ENCODE peak calls at places on chromosomes 16 and 17, in ten cellular contexts. Y, L, Z, E, X, R, M, O, I and T are unnamed samples.

GRCh38 chr16:19898924-19899604 is 14.4 kb upstream of the GPRC5B start:
- DNase-seq in Z (no peak), L (no peak), Y (peak), E (peak), M (peak), X (no peak), I (no peak), R (no peak), O (peak), T (no peak)

GRCh38 chr16:76729525-76729924 is 452.3 kb downstream of the CNTNAP4 start:
- DNase-seq in Z (no peak), M (no peak), Y (no peak), I (no peak), R (no peak), X (no peak), E (no peak), O (no peak), L (no peak), T (no peak)

GRCh38 chr17:32516940-32517711 is 30.3 kb downstream of the CDK5R1 start:
- DNase-seq in M (no peak), I (no peak), R (no peak), Y (no peak), X (no peak), Z (no peak), E (no peak), O (no peak), L (no peak), T (no peak)

GRCh38 chr17:9371019-9371418 is 204.6 kb downstream of the STX8 start:
- DNase-seq in I (no peak), Z (no peak), E (no peak), X (no peak), R (no peak), O (peak), M (peak), Y (peak), L (no peak), T (no peak)

GRCh38 chr16:69855587-69855986 is 93.5 kb downstream of the WWP2 start:
- DNase-seq in L (no peak), R (no peak), X (no peak), M (no peak), Z (no peak), Y (peak), O (peak), E (no peak), I (no peak), T (no peak)

GRCh38 chr16:74577882-74578366 is 29.0 kb downstream of the GLG1 start:
- DNase-seq in E (peak), R (no peak), L (no peak), M (peak), X (no peak), Z (no peak), I (no peak), O (peak), Y (no peak), T (no peak)

GRCh38 chr16:56600398-56600999 is 7.9 kb upstream of the MT2A start:
- DNase-seq in L (no peak), E (peak), X (no peak), Z (no peak), R (no peak), Y (peak), O (peak), M (peak), I (no peak), T (no peak)

GRCh38 chr17:40551091-40551873 is 14.0 kb downstream of the CCR7 start:
- DNase-seq in L (peak), I (no peak), Y (peak), E (peak), X (peak), Z (no peak), R (peak), O (peak), M (peak), T (no peak)

GRCh38 chr16:81174644-81175324 is 63.7 kb upstream of the BCO1 start:
- DNase-seq in Y (no peak), L (no peak), I (no peak), O (no peak), X (no peak), M (peak), Z (no peak), R (no peak), E (no peak), T (no peak)

GRCh38 chr17:28228109-28228840 is 90.7 kb upstream of the TMEM97 start:
- DNase-seq in E (peak), Y (peak), R (no peak), Z (no peak), L (no peak), X (no peak), M (no peak), I (no peak), O (peak), T (no peak)
- TF ChIP-seq CTCF in E (no peak), Y (peak), R (no peak), Z (no peak), L (peak), X (no peak), M (peak), I (no peak), O (no peak), T (no peak)

DNA sequence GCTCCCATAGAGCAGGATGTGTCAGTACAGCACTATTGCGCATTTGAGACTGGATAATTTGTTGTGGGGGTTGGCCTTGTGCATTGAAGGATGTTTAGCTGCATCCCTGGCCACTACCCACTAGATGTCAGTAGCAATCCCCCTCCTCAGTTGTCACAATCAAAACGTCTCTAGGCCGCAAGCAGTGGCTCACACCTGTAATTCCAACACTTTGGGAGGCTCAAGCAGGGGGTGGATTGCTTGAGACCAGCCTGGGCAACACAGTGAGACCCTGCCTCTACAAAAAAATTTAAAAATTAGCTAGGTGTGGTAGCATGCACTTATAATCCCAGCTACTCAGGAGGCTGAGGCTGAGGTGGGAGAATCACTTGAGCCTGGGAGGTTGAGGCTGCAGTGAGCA is 48.4 kb downstream of the CENPV start:
- DNase-seq in X (no peak), E (peak), R (no peak), O (peak), Z (no peak), I (no peak), L (no peak), M (peak), Y (peak), T (no peak)
- TF ChIP-seq CTCF in X (no peak), E (peak), R (peak), O (peak), Z (no peak), I (peak), L (peak), M (peak), Y (peak), T (peak)

GRCh38 chr17:49575524-49576120 is at the start of gene NXPH3:
- DNase-seq in R (peak), O (peak), I (peak), Y (peak), Z (no peak), L (peak), X (peak), E (peak), M (peak), T (no peak)
- TF ChIP-seq CTCF in R (no peak), O (no peak), I (peak), Y (peak), Z (peak), L (peak), X (peak), E (no peak), M (peak), T (peak)

GRCh38 chr16:84618428-84619102 is 687 bp upstream of the COTL1 start:
- DNase-seq in R (no peak), L (no peak), X (no peak), Y (peak), Z (no peak), M (peak), I (no peak), O (peak), E (peak), T (no peak)
- TF ChIP-seq CTCF in R (no peak), L (peak), X (no peak), Y (peak), Z (no peak), M (peak), I (no peak), O (no peak), E (no peak), T (no peak)

DNA sequence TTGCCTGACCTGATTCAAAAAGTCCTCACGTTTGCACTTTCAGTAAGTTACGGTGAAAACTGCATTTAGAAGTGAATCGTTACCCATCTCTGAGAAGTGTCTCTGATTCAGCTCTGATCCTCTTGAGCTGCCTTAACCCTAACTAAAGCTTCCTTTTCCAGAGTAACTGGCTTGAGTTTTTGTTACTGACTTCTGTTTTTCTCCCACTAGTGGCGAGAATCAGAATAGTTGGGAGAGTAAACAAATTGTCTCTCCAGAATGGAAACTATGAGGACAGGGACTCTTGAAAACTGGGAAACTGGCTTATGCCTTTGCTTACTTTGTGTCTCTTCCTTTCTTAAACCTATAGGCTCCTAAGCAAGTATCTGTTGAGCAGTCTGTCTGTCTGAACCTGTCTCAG is 31.3 kb upstream of the KPNB1 start:
- DNase-seq in E (peak), L (no peak), Z (no peak), X (no peak), I (no peak), Y (peak), M (peak), O (peak), R (no peak), T (no peak)
- TF ChIP-seq CTCF in E (peak), L (peak), Z (no peak), X (no peak), I (no peak), Y (peak), M (peak), O (peak), R (no peak), T (peak)

GRCh38 chr16:50887500-50887899 is 145.6 kb downstream of the CYLD start:
- DNase-seq in M (no peak), R (no peak), Y (no peak), X (no peak), Z (no peak), E (peak), O (no peak), L (no peak), I (no peak), T (no peak)

GRCh38 chr16:50881331-50881830 is 139.5 kb downstream of the CYLD start:
- DNase-seq in Y (peak), Z (no peak), L (no peak), M (no peak), I (no peak), E (no peak), R (no peak), O (no peak), X (no peak), T (no peak)

GRCh38 chr16:50881953-50882352 is 140.1 kb downstream of the CYLD start:
- DNase-seq in L (no peak), X (no peak), O (no peak), I (no peak), M (no peak), Z (no peak), R (no peak), E (no peak), Y (no peak), T (no peak)

GRCh38 chr16:50880926-50881325 is 139.0 kb downstream of the CYLD start:
- DNase-seq in I (no peak), L (no peak), R (no peak), O (no peak), Y (no peak), E (no peak), X (no peak), Z (no peak), M (no peak), T (no peak)

DNA sequence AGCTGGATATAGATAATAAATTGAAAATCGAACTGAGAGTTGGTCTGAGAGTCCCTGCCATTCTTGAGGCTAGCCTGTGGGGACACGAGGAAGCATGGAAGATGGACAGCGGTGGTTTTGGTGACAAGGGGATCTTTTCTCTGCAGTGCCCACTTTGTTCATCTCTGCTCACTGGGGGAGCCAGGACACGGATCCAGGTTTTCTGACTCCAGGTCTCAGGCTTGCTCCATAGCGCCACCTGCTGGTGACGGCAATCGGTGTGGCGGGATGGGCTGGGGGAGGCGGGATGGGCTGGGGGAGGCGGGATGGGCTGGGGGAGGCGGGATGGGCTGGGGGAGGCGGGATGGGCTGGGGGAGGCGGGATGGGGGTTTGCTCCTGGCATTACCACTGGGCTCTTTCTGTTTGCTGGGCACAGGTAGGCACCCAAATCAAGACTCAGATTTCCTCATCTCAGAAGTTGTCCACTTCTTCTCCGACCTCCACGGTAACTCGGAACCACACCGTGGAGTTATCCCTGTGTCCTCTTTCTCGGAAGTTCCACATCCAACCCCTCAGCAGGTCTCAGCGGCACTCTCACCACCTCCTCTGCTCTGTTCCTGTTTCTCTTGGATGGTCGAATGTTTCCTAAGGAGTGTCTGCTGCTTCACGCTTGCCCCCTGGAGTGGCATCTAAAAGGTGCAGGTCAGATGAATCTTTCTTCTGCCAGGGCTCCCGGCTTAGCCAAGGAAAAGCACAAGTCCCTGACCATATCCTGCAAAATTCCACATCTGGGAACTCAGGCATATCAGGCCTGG is 142.4 kb downstream of the CYLD start:
- DNase-seq in Z (no peak), M (no peak), L (no peak), R (peak), X (peak), Y (no peak), E (peak), O (no peak), I (peak), T (no peak)
- TF ChIP-seq CTCF in Z (no peak), M (peak), L (peak), R (peak), X (no peak), Y (peak), E (peak), O (peak), I (no peak), T (no peak)

GRCh38 chr17:3799181-3799627 is 1.8 kb downstream of the ITGAE start:
- DNase-seq in I (no peak), L (no peak), X (no peak), Y (no peak), R (no peak), O (no peak), E (no peak), Z (no peak), M (no peak), T (no peak)
- TF ChIP-seq CTCF in I (no peak), L (no peak), X (no peak), Y (no peak), R (no peak), O (no peak), E (no peak), Z (no peak), M (no peak), T (no peak)

DNA sequence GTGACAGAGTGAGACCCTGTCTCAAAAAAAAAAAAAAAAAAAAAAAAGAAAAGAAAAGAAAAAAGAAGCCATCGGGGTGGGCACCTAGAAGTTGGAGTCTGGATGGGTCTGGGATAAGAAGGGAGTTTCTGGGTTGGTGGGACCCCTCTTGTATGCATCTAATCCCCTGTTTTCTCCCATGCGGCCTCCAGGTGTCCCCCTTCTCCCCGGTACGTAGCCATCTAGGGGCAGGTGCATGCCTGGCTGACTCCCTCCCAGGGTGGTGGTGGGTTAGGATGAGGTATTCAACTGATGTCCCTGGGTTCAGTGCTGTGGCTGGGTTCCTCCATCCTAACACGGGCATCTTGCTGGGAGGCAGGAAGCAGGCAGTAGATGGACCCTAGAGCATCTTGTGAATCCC is 13.0 kb downstream of the FMNL1 start:
- DNase-seq in R (peak), Z (no peak), L (no peak), I (no peak), O (no peak), E (peak), X (no peak), Y (no peak), M (no peak), T (no peak)
- TF ChIP-seq CTCF in R (peak), Z (no peak), L (peak), I (peak), O (peak), E (peak), X (no peak), Y (peak), M (peak), T (peak)

GRCh38 chr17:48624544-48625501 is 1.3 kb downstream of the HOXB9 start:
- DNase-seq in E (peak), O (no peak), X (peak), I (no peak), L (no peak), Y (no peak), M (no peak), R (no peak), Z (no peak), T (no peak)

GRCh38 chr17:48621410-48622387 is 4.5 kb downstream of the HOXB9 start:
- DNase-seq in X (peak), O (no peak), Z (no peak), I (no peak), Y (no peak), R (no peak), M (no peak), E (no peak), L (no peak), T (no peak)

GRCh38 chr17:48624118-48624517 is 2.0 kb downstream of the HOXB9 start:
- DNase-seq in O (no peak), L (no peak), Y (no peak), M (no peak), Z (no peak), R (no peak), E (no peak), I (no peak), X (no peak), T (no peak)

GRCh38 chr17:48623583-48623982 is 2.6 kb downstream of the HOXB9 start:
- DNase-seq in M (no peak), I (no peak), X (no peak), L (no peak), Y (no peak), E (no peak), Z (no peak), R (no peak), O (no peak), T (no peak)

DNA sequence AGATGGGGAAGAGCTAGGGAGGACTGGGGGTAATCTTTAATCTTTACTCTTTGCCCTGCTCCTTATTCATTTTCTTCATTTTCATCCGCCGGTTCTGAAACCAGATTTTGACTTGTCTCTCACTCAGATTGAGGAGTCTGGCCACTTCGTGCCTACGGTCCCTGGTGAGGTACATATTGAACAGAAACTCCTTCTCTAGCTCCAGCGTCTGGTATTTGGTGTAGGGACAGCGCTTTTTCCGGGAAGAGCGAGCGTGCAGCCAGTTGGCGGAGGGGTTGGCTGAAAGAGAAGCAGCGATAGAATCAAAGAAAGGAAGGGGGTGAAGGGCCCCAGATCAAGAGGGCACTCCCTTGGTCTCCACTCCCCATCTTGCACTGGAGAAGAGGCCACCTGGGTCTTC is 3.3 kb downstream of the HOXB9 start:
- DNase-seq in L (no peak), Z (no peak), E (no peak), M (no peak), X (no peak), O (no peak), I (no peak), R (no peak), Y (no peak), T (no peak)
- TF ChIP-seq CTCF in L (no peak), Z (no peak), E (no peak), M (no peak), X (no peak), O (no peak), I (no peak), R (no peak), Y (no peak), T (no peak)